ENCODE peak calls at places on chromosomes 5 and 9, in eight cellular contexts. One of them, this sample, is unnamed.

GRCh38 chr5:119501671-119502179 is 49.4 kb downstream of the HSD17B4 start:
- DNase-seq in hepatocyte: no peak
- DNase-seq in bronchial epithelial cell: no peak
- DNase-seq in A549: no peak
- DNase-seq in nephron progenitor cell: no peak
- DNase-seq in activated B cell treated with CpG ODN at 0.5 μM for 24 hours: no peak
- DNase-seq in endothelial cell: no peak
- DNase-seq in prostate gland: peak; percentile 30
- DNase-seq in this sample: no peak

GRCh38 chr5:175848676-175849075 is 22.7 kb upstream of the CPLX2 start:
- DNase-seq in nephron progenitor cell: no peak
- DNase-seq in prostate gland: no peak
- DNase-seq in A549: no peak
- DNase-seq in bronchial epithelial cell: no peak
- DNase-seq in hepatocyte: no peak
- DNase-seq in endothelial cell: no peak
- DNase-seq in activated B cell treated with CpG ODN at 0.5 μM for 24 hours: no peak
- DNase-seq in this sample: no peak

GRCh38 chr5:14593326-14594036 is 11.9 kb downstream of the OTULINL start:
- DNase-seq in A549: no peak
- DNase-seq in hepatocyte: no peak
- DNase-seq in bronchial epithelial cell: no peak
- DNase-seq in prostate gland: no peak
- DNase-seq in activated B cell treated with CpG ODN at 0.5 μM for 24 hours: no peak
- DNase-seq in nephron progenitor cell: no peak
- DNase-seq in endothelial cell: no peak
- DNase-seq in this sample: no peak

GRCh38 chr5:1931590-1932138 is 48.9 kb upstream of the IRX4 start:
- DNase-seq in A549: no peak
- DNase-seq in prostate gland: peak; percentile 68
- DNase-seq in bronchial epithelial cell: no peak
- DNase-seq in nephron progenitor cell: peak; percentile 67
- DNase-seq in hepatocyte: peak; percentile 37
- DNase-seq in endothelial cell: peak; percentile 71
- DNase-seq in activated B cell treated with CpG ODN at 0.5 μM for 24 hours: no peak
- DNase-seq in this sample: no peak

GRCh38 chr9:105148328-105149006 is 96.0 kb upstream of the SLC44A1 start:
- DNase-seq in bronchial epithelial cell: no peak
- DNase-seq in hepatocyte: no peak
- DNase-seq in prostate gland: no peak
- DNase-seq in activated B cell treated with CpG ODN at 0.5 μM for 24 hours: no peak
- DNase-seq in A549: peak; percentile 25
- DNase-seq in nephron progenitor cell: peak; percentile 12
- DNase-seq in endothelial cell: peak; percentile 35
- DNase-seq in this sample: no peak

GRCh38 chr5:137606401-137606800 is 107.3 kb upstream of the SPOCK1 start:
- DNase-seq in A549: no peak
- DNase-seq in activated B cell treated with CpG ODN at 0.5 μM for 24 hours: no peak
- DNase-seq in bronchial epithelial cell: no peak
- DNase-seq in nephron progenitor cell: no peak
- DNase-seq in prostate gland: no peak
- DNase-seq in hepatocyte: no peak
- DNase-seq in endothelial cell: no peak
- DNase-seq in this sample: no peak

GRCh38 chr5:148090200-148090599 is 26.4 kb downstream of the SPINK5 start:
- DNase-seq in endothelial cell: no peak
- DNase-seq in A549: no peak
- DNase-seq in bronchial epithelial cell: peak; percentile 78
- DNase-seq in prostate gland: no peak
- DNase-seq in nephron progenitor cell: no peak
- DNase-seq in hepatocyte: no peak
- DNase-seq in activated B cell treated with CpG ODN at 0.5 μM for 24 hours: no peak
- DNase-seq in this sample: no peak

GRCh38 chr5:59829922-59830321 is 63.6 kb downstream of the PDE4D start:
- DNase-seq in activated B cell treated with CpG ODN at 0.5 μM for 24 hours: no peak
- DNase-seq in endothelial cell: no peak
- DNase-seq in hepatocyte: no peak
- DNase-seq in nephron progenitor cell: no peak
- DNase-seq in A549: no peak
- DNase-seq in prostate gland: no peak
- DNase-seq in bronchial epithelial cell: no peak
- DNase-seq in this sample: no peak

GRCh38 chr5:132467292-132467984 is 23.1 kb downstream of the IRF1 start:
- DNase-seq in A549: no peak
- DNase-seq in activated B cell treated with CpG ODN at 0.5 μM for 24 hours: no peak
- DNase-seq in nephron progenitor cell: no peak
- DNase-seq in bronchial epithelial cell: no peak
- DNase-seq in hepatocyte: no peak
- DNase-seq in endothelial cell: no peak
- DNase-seq in prostate gland: no peak
- DNase-seq in this sample: no peak

GRCh38 chr9:129597355-129598088 is 23.4 kb downstream of the C9orf50 start:
- DNase-seq in nephron progenitor cell: peak; percentile 84
- DNase-seq in activated B cell treated with CpG ODN at 0.5 μM for 24 hours: no peak
- DNase-seq in prostate gland: peak; percentile 66
- DNase-seq in endothelial cell: peak; percentile 42
- DNase-seq in hepatocyte: peak; percentile 91
- DNase-seq in bronchial epithelial cell: peak; percentile 33
- DNase-seq in A549: peak; percentile 61
- DNase-seq in this sample: no peak

GRCh38 chr5:22514231-22514630 is 338.9 kb downstream of the CDH12 start:
- DNase-seq in prostate gland: no peak
- DNase-seq in bronchial epithelial cell: no peak
- DNase-seq in activated B cell treated with CpG ODN at 0.5 μM for 24 hours: no peak
- DNase-seq in A549: no peak
- DNase-seq in nephron progenitor cell: no peak
- DNase-seq in endothelial cell: no peak
- DNase-seq in hepatocyte: no peak
- DNase-seq in this sample: no peak

GRCh38 chr9:37650873-37651768 is at the start of gene FRMPD1:
- DNase-seq in A549: peak; percentile 44
- DNase-seq in hepatocyte: peak; percentile 90
- DNase-seq in endothelial cell: peak; percentile 67
- DNase-seq in nephron progenitor cell: no peak
- DNase-seq in activated B cell treated with CpG ODN at 0.5 μM for 24 hours: peak; percentile 72
- DNase-seq in prostate gland: peak; percentile 36
- DNase-seq in bronchial epithelial cell: peak; percentile 50
- DNase-seq in this sample: peak; percentile 56

GRCh38 chr9:106934424-106934823 is 71.5 kb downstream of the ZNF462 start:
- DNase-seq in nephron progenitor cell: no peak
- DNase-seq in endothelial cell: no peak
- DNase-seq in A549: no peak
- DNase-seq in bronchial epithelial cell: no peak
- DNase-seq in hepatocyte: no peak
- DNase-seq in activated B cell treated with CpG ODN at 0.5 μM for 24 hours: no peak
- DNase-seq in prostate gland: no peak
- DNase-seq in this sample: no peak

GRCh38 chr5:94021246-94021645 is 279.8 kb upstream of the POU5F2 start:
- DNase-seq in activated B cell treated with CpG ODN at 0.5 μM for 24 hours: no peak
- DNase-seq in bronchial epithelial cell: peak; percentile 85
- DNase-seq in nephron progenitor cell: no peak
- DNase-seq in hepatocyte: no peak
- DNase-seq in prostate gland: no peak
- DNase-seq in A549: peak; percentile 64
- DNase-seq in endothelial cell: no peak
- DNase-seq in this sample: peak; percentile 4

GRCh38 chr9:79682076-79682736 is 110.4 kb downstream of the TLE4 start:
- DNase-seq in endothelial cell: peak; percentile 12
- DNase-seq in prostate gland: no peak
- DNase-seq in nephron progenitor cell: no peak
- DNase-seq in activated B cell treated with CpG ODN at 0.5 μM for 24 hours: no peak
- DNase-seq in bronchial epithelial cell: peak; percentile 21
- DNase-seq in A549: no peak
- DNase-seq in hepatocyte: peak; percentile 60
- DNase-seq in this sample: no peak

GRCh38 chr9:137067860-137068538 is 2.4 kb downstream of the SAPCD2 start:
- DNase-seq in nephron progenitor cell: peak; percentile 82
- DNase-seq in activated B cell treated with CpG ODN at 0.5 μM for 24 hours: peak; percentile 78
- DNase-seq in bronchial epithelial cell: peak; percentile 72
- DNase-seq in hepatocyte: peak; percentile 86
- DNase-seq in prostate gland: peak; percentile 78
- DNase-seq in endothelial cell: peak; percentile 87
- DNase-seq in A549: peak; percentile 88
- DNase-seq in this sample: peak; percentile 88

GRCh38 chr5:146778795-146779579 is 99.6 kb downstream of the PPP2R2B start:
- DNase-seq in activated B cell treated with CpG ODN at 0.5 μM for 24 hours: no peak
- DNase-seq in A549: no peak
- DNase-seq in hepatocyte: no peak
- DNase-seq in endothelial cell: no peak
- DNase-seq in nephron progenitor cell: no peak
- DNase-seq in prostate gland: no peak
- DNase-seq in bronchial epithelial cell: no peak
- DNase-seq in this sample: no peak

GRCh38 chr9:93264338-93265125 is 80.6 kb downstream of the WNK2 start:
- DNase-seq in hepatocyte: peak; percentile 2
- DNase-seq in bronchial epithelial cell: no peak
- DNase-seq in nephron progenitor cell: no peak
- DNase-seq in prostate gland: no peak
- DNase-seq in A549: no peak
- DNase-seq in endothelial cell: no peak
- DNase-seq in activated B cell treated with CpG ODN at 0.5 μM for 24 hours: peak; percentile 9
- DNase-seq in this sample: no peak

GRCh38 chr5:56951131-56951945 is 585 bp downstream of the MIER3 start:
- DNase-seq in activated B cell treated with CpG ODN at 0.5 μM for 24 hours: no peak
- DNase-seq in nephron progenitor cell: peak; percentile 79
- DNase-seq in prostate gland: peak; percentile 12
- DNase-seq in hepatocyte: peak; percentile 58
- DNase-seq in A549: peak; percentile 31
- DNase-seq in endothelial cell: peak; percentile 62
- DNase-seq in bronchial epithelial cell: no peak
- DNase-seq in this sample: peak; percentile 11

GRCh38 chr5:150278916-150279315 is 10.7 kb downstream of the CAMK2A start:
- DNase-seq in nephron progenitor cell: no peak
- DNase-seq in activated B cell treated with CpG ODN at 0.5 μM for 24 hours: no peak
- DNase-seq in bronchial epithelial cell: no peak
- DNase-seq in hepatocyte: no peak
- DNase-seq in endothelial cell: no peak
- DNase-seq in A549: no peak
- DNase-seq in prostate gland: no peak
- DNase-seq in this sample: no peak

GRCh38 chr5:137629646-137630045 is 106.2 kb downstream of the KLHL3 start:
- DNase-seq in bronchial epithelial cell: peak; percentile 62
- DNase-seq in activated B cell treated with CpG ODN at 0.5 μM for 24 hours: no peak
- DNase-seq in prostate gland: no peak
- DNase-seq in nephron progenitor cell: peak; percentile 30
- DNase-seq in A549: peak; percentile 77
- DNase-seq in endothelial cell: no peak
- DNase-seq in hepatocyte: peak; percentile 76
- DNase-seq in this sample: peak; percentile 67

GRCh38 chr5:88250010-88250409 is 18.6 kb downstream of the TMEM161B start:
- DNase-seq in bronchial epithelial cell: no peak
- DNase-seq in A549: no peak
- DNase-seq in activated B cell treated with CpG ODN at 0.5 μM for 24 hours: no peak
- DNase-seq in nephron progenitor cell: no peak
- DNase-seq in endothelial cell: no peak
- DNase-seq in prostate gland: no peak
- DNase-seq in hepatocyte: no peak
- DNase-seq in this sample: no peak
- TF ChIP-seq CTCF in bronchial epithelial cell: no peak
- TF ChIP-seq CTCF in A549: no peak
- TF ChIP-seq CTCF in activated B cell treated with CpG ODN at 0.5 μM for 24 hours: no peak
- TF ChIP-seq CTCF in nephron progenitor cell: no peak
- TF ChIP-seq CTCF in endothelial cell: no peak
- TF ChIP-seq CTCF in prostate gland: no peak
- TF ChIP-seq CTCF in hepatocyte: no peak
- TF ChIP-seq CTCF in this sample: no peak

GRCh38 chr9:4080889-4081548 is 218.8 kb downstream of the GLIS3 start:
- DNase-seq in bronchial epithelial cell: no peak
- DNase-seq in endothelial cell: peak; percentile 17
- DNase-seq in prostate gland: no peak
- DNase-seq in activated B cell treated with CpG ODN at 0.5 μM for 24 hours: no peak
- DNase-seq in A549: no peak
- DNase-seq in nephron progenitor cell: no peak
- DNase-seq in hepatocyte: no peak
- DNase-seq in this sample: peak; percentile 25

GRCh38 chr9:4082948-4083347 is 216.9 kb downstream of the GLIS3 start:
- DNase-seq in activated B cell treated with CpG ODN at 0.5 μM for 24 hours: no peak
- DNase-seq in endothelial cell: no peak
- DNase-seq in nephron progenitor cell: no peak
- DNase-seq in bronchial epithelial cell: no peak
- DNase-seq in A549: no peak
- DNase-seq in hepatocyte: no peak
- DNase-seq in prostate gland: no peak
- DNase-seq in this sample: no peak

GRCh38 chr9:4081948-4082347 is 217.9 kb downstream of the GLIS3 start:
- DNase-seq in activated B cell treated with CpG ODN at 0.5 μM for 24 hours: no peak
- DNase-seq in nephron progenitor cell: no peak
- DNase-seq in bronchial epithelial cell: no peak
- DNase-seq in A549: no peak
- DNase-seq in prostate gland: no peak
- DNase-seq in hepatocyte: no peak
- DNase-seq in endothelial cell: no peak
- DNase-seq in this sample: no peak

GRCh38 chr9:4079906-4080305 is 220.0 kb downstream of the GLIS3 start:
- DNase-seq in hepatocyte: no peak
- DNase-seq in activated B cell treated with CpG ODN at 0.5 μM for 24 hours: no peak
- DNase-seq in endothelial cell: no peak
- DNase-seq in A549: no peak
- DNase-seq in prostate gland: no peak
- DNase-seq in nephron progenitor cell: no peak
- DNase-seq in bronchial epithelial cell: peak; percentile 7
- DNase-seq in this sample: no peak

DNA sequence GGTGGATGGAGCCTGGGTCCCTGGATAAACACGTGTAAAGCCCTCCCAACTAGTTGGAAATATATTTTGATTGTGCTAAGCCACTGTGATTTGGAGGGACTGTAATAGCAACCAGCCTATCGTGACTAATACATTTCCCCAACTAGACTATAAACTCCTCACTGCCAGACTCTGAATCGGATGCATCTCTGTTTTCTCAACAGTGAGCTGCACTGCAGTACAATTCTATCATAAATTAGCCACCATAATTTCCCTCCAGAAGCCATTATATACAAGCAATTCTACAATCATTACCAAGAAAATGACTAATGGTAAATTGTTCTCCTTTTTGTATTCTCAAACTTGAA is 218.3 kb downstream of the GLIS3 start:
- DNase-seq in nephron progenitor cell: no peak
- DNase-seq in prostate gland: no peak
- DNase-seq in A549: no peak
- DNase-seq in bronchial epithelial cell: no peak
- DNase-seq in endothelial cell: no peak
- DNase-seq in activated B cell treated with CpG ODN at 0.5 μM for 24 hours: no peak
- DNase-seq in hepatocyte: no peak
- DNase-seq in this sample: no peak
- TF ChIP-seq CTCF in nephron progenitor cell: no peak
- TF ChIP-seq CTCF in prostate gland: no peak
- TF ChIP-seq CTCF in A549: no peak
- TF ChIP-seq CTCF in bronchial epithelial cell: no peak
- TF ChIP-seq CTCF in endothelial cell: no peak
- TF ChIP-seq CTCF in activated B cell treated with CpG ODN at 0.5 μM for 24 hours: no peak
- TF ChIP-seq CTCF in hepatocyte: no peak
- TF ChIP-seq CTCF in this sample: no peak

GRCh38 chr5:139684881-139685749 is 37.0 kb downstream of the CXXC5 start:
- DNase-seq in activated B cell treated with CpG ODN at 0.5 μM for 24 hours: no peak
- DNase-seq in A549: no peak
- DNase-seq in hepatocyte: no peak
- DNase-seq in endothelial cell: no peak
- DNase-seq in bronchial epithelial cell: no peak
- DNase-seq in nephron progenitor cell: no peak
- DNase-seq in prostate gland: no peak
- DNase-seq in this sample: no peak
- TF ChIP-seq CTCF in activated B cell treated with CpG ODN at 0.5 μM for 24 hours: no peak
- TF ChIP-seq CTCF in A549: no peak
- TF ChIP-seq CTCF in hepatocyte: peak; percentile 21
- TF ChIP-seq CTCF in endothelial cell: peak; percentile 20
- TF ChIP-seq CTCF in bronchial epithelial cell: no peak
- TF ChIP-seq CTCF in nephron progenitor cell: peak; percentile 7
- TF ChIP-seq CTCF in prostate gland: no peak
- TF ChIP-seq CTCF in this sample: peak; percentile 41

GRCh38 chr5:10201223-10201868 is 48.3 kb downstream of the ATPSCKMT start:
- DNase-seq in activated B cell treated with CpG ODN at 0.5 μM for 24 hours: no peak
- DNase-seq in endothelial cell: peak; percentile 54
- DNase-seq in hepatocyte: no peak
- DNase-seq in prostate gland: no peak
- DNase-seq in bronchial epithelial cell: no peak
- DNase-seq in nephron progenitor cell: peak; percentile 22
- DNase-seq in A549: no peak
- DNase-seq in this sample: no peak
- TF ChIP-seq CTCF in activated B cell treated with CpG ODN at 0.5 μM for 24 hours: no peak
- TF ChIP-seq CTCF in endothelial cell: peak; percentile 55
- TF ChIP-seq CTCF in hepatocyte: peak; percentile 21
- TF ChIP-seq CTCF in prostate gland: no peak
- TF ChIP-seq CTCF in bronchial epithelial cell: peak; percentile 26
- TF ChIP-seq CTCF in nephron progenitor cell: peak; percentile 26
- TF ChIP-seq CTCF in A549: no peak
- TF ChIP-seq CTCF in this sample: peak; percentile 59